ENCODE peak calls at places on chromosome 3, in seven cellular contexts. M is CD4-positive, alpha-beta memory T cell; Q is upper lobe of right lung; S is mammary epithelial cell; R is A549; U is psoas muscle; J is neural progenitor cell. V is an unnamed sample.

GRCh38 chr3:58691997-58692396 is 25.4 kb upstream of the FAM3D start:
- DNase-seq in R (peak), S (peak), J (peak), U (no peak), Q (no peak), M (no peak), V (no peak)

GRCh38 chr3:174125267-174125844 is 727.8 kb downstream of the NLGN1 start:
- DNase-seq in R (no peak), J (peak), M (no peak), U (no peak), S (peak), Q (no peak), V (no peak)

GRCh38 chr3:127218457-127218922 is 25.6 kb downstream of the PRR23E start:
- DNase-seq in U (no peak), M (no peak), Q (no peak), J (no peak), R (no peak), S (no peak), V (no peak)

GRCh38 chr3:177599331-177599730 is 402.0 kb upstream of the TBL1XR1 start:
- DNase-seq in Q (no peak), J (no peak), S (peak), R (no peak), U (no peak), M (no peak), V (no peak)

GRCh38 chr3:138761002-138761401 is 73.7 kb downstream of the PIK3CB start:
- DNase-seq in Q (no peak), S (no peak), R (no peak), U (no peak), M (no peak), J (no peak), V (no peak)

GRCh38 chr3:177478170-177478859 is 281.0 kb upstream of the TBL1XR1 start:
- DNase-seq in S (peak), J (no peak), U (no peak), R (peak), M (no peak), Q (no peak), V (no peak)

GRCh38 chr3:125322166-125322565 is 53.0 kb downstream of the ZNF148 start:
- DNase-seq in M (no peak), S (peak), J (no peak), U (peak), R (no peak), Q (no peak), V (no peak)

GRCh38 chr3:123194552-123194951 is 7.2 kb upstream of the SEC22A start:
- DNase-seq in M (no peak), Q (peak), U (no peak), J (peak), R (peak), S (no peak), V (no peak)

GRCh38 chr3:53705774-53706173 is 140.4 kb downstream of the CHDH start:
- DNase-seq in R (no peak), U (no peak), Q (no peak), J (no peak), M (no peak), S (no peak), V (no peak)

GRCh38 chr3:137105277-137105977 is 147.6 kb downstream of the IL20RB start:
- DNase-seq in S (peak), R (peak), U (no peak), J (peak), Q (no peak), M (peak), V (no peak)

GRCh38 chr3:181728470-181728869 is 16.7 kb downstream of the SOX2 start:
- DNase-seq in Q (no peak), U (no peak), J (no peak), S (no peak), M (no peak), R (no peak), V (no peak)

GRCh38 chr3:193190387-193190786 is 50.6 kb upstream of the PLAAT1 start:
- DNase-seq in R (peak), U (no peak), J (peak), S (peak), M (no peak), Q (no peak), V (no peak)

GRCh38 chr3:105866656-105867653 is 1.9 kb downstream of the CBLB start:
- DNase-seq in J (peak), M (peak), R (no peak), S (peak), U (peak), Q (no peak), V (no peak)

GRCh38 chr3:13124631-13125030 is 51.4 kb upstream of the IQSEC1 start:
- DNase-seq in M (no peak), U (no peak), J (no peak), S (no peak), R (no peak), Q (peak), V (no peak)

GRCh38 chr3:60552581-60552980 is 698.7 kb downstream of the FHIT start:
- DNase-seq in U (no peak), J (no peak), S (peak), R (no peak), Q (no peak), M (no peak), V (no peak)

GRCh38 chr3:157134620-157135191 is 25.2 kb downstream of the CCNL1 start:
- DNase-seq in J (no peak), R (no peak), S (no peak), M (no peak), Q (no peak), U (peak), V (no peak)

GRCh38 chr3:184761120-184761841 is 49.4 kb upstream of the MAGEF1 start:
- DNase-seq in M (no peak), U (no peak), S (no peak), Q (no peak), J (no peak), R (no peak), V (no peak)

GRCh38 chr3:124781706-124782376 is 51.6 kb downstream of the UMPS start:
- DNase-seq in S (no peak), R (no peak), J (no peak), M (no peak), Q (no peak), U (peak), V (no peak)

GRCh38 chr3:27607370-27607769 is 114.8 kb downstream of the EOMES start:
- DNase-seq in J (peak), M (no peak), S (peak), Q (no peak), U (no peak), R (peak), V (no peak)

GRCh38 chr3:127894461-127894860 is 20.6 kb upstream of the KBTBD12 start:
- DNase-seq in U (no peak), R (no peak), J (no peak), M (no peak), Q (no peak), S (no peak), V (no peak)

GRCh38 chr3:42134867-42135464 is 43.8 kb downstream of the TRAK1 start:
- DNase-seq in R (no peak), J (no peak), Q (no peak), S (peak), U (no peak), M (no peak), V (no peak)

GRCh38 chr3:186815490-186815889 is 9.2 kb upstream of the RFC4 start:
- DNase-seq in J (no peak), Q (no peak), R (peak), S (peak), M (no peak), U (no peak), V (no peak)

GRCh38 chr3:3998140-3998977 is 199.1 kb downstream of the LRRN1 start:
- DNase-seq in S (peak), U (no peak), J (peak), R (peak), Q (no peak), M (peak), V (no peak)

GRCh38 chr3:79534732-79535131 is 233.1 kb downstream of the ROBO1 start:
- DNase-seq in M (no peak), R (peak), J (no peak), Q (no peak), S (no peak), U (no peak), V (no peak)

GRCh38 chr3:87041191-87041590 is 50.2 kb upstream of the VGLL3 start:
- DNase-seq in J (no peak), S (no peak), M (no peak), U (no peak), R (no peak), Q (no peak), V (no peak)

GRCh38 chr3:107969994-107970896 is 120.6 kb downstream of the CD47 start:
- DNase-seq in U (no peak), M (no peak), J (no peak), S (peak), Q (no peak), R (peak), V (no peak)

GRCh38 chr3:151216641-151217040 is 13.6 kb upstream of the GPR171 start:
- DNase-seq in U (no peak), M (no peak), Q (no peak), J (no peak), R (no peak), S (no peak), V (no peak)

GRCh38 chr3:194832346-194833104 is 146.8 kb downstream of the FAM43A start:
- DNase-seq in Q (no peak), U (no peak), J (no peak), M (no peak), S (no peak), R (no peak), V (no peak)

GRCh38 chr3:129245141-129245540 is 4.3 kb upstream of the COPG1 start:
- DNase-seq in J (no peak), U (no peak), Q (no peak), M (no peak), R (peak), S (peak), V (no peak)

GRCh38 chr3:175851541-175851940 is 992.4 kb downstream of the NAALADL2 start:
- DNase-seq in Q (no peak), R (no peak), M (no peak), U (no peak), S (no peak), J (no peak), V (no peak)

GRCh38 chr3:67724434-67724833 is 70.0 kb upstream of the SUCLG2 start:
- DNase-seq in Q (no peak), M (no peak), R (no peak), J (no peak), U (no peak), S (no peak), V (no peak)

GRCh38 chr3:46866032-46866595 is 2.9 kb upstream of the MYL3 start:
- DNase-seq in J (no peak), M (no peak), S (no peak), Q (no peak), R (no peak), U (peak), V (no peak)

GRCh38 chr3:32089476-32089875 is 16.9 kb upstream of the GPD1L start:
- DNase-seq in M (no peak), S (no peak), J (no peak), U (no peak), Q (no peak), R (no peak), V (no peak)

GRCh38 chr3:74057169-74057568 is 432.4 kb upstream of the PDZRN3 start:
- DNase-seq in U (no peak), M (no peak), S (no peak), Q (no peak), J (no peak), R (no peak), V (no peak)

GRCh38 chr3:74059301-74059700 is 434.6 kb upstream of the PDZRN3 start:
- DNase-seq in M (no peak), S (no peak), J (no peak), Q (no peak), U (no peak), R (no peak), V (no peak)

GRCh38 chr3:74053970-74054369 is 429.2 kb upstream of the PDZRN3 start:
- DNase-seq in U (no peak), Q (no peak), R (no peak), J (no peak), M (no peak), S (no peak), V (no peak)

GRCh38 chr3:74055064-74055463 is 430.3 kb upstream of the PDZRN3 start:
- DNase-seq in S (no peak), J (no peak), U (no peak), M (no peak), R (no peak), Q (no peak), V (no peak)

GRCh38 chr3:74054566-74054965 is 429.8 kb upstream of the PDZRN3 start:
- DNase-seq in R (no peak), U (no peak), Q (no peak), J (no peak), M (no peak), S (no peak), V (no peak)
- H3K27ac ChIP-seq in R (no peak), U (no peak), Q (no peak), J (no peak), M (no peak), S (no peak), V (no peak)

GRCh38 chr3:10309736-10310135 is 11.2 kb downstream of the SEC13 start:
- DNase-seq in J (no peak), S (no peak), U (no peak), Q (no peak), R (no peak), M (no peak), V (no peak)
- H3K27ac ChIP-seq in J (peak), S (no peak), U (no peak), Q (no peak), R (no peak), M (no peak), V (no peak)

DNA sequence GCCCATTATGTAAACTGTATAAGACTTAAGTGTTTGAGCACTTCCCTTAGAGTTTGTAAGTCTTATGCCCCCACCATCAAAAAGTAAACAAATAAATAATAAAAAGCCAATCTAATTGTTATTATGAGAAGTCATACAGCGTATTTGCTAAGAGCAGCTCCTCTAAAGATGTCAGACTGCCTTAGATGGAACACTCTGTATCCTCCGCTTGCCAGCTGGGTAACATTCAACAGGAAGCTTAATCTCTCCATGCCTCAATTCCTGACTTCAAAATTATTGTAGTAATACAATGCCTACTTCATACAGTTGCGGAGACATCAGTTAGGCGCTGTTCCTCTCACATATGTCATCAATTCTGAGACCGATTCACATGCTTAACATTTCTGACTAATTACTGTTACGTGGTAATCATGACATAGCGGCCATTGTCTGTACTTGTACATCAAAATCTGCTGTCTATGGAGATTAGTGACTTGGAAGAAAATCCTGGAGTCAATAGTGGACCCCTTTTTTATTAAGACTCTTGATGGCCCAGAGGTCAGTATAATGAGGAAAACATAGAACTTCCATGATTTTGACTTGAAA is 417.7 kb downstream of the LPP start:
- DNase-seq in J (no peak), R (no peak), S (no peak), M (no peak), Q (no peak), U (no peak), V (no peak)
- H3K27ac ChIP-seq in J (no peak), R (no peak), S (no peak), M (no peak), Q (no peak), U (no peak), V (no peak)

GRCh38 chr3:45012577-45012976 is 13.5 kb upstream of the CLEC3B start:
- DNase-seq in S (no peak), Q (no peak), R (no peak), J (no peak), M (no peak), U (no peak), V (no peak)

GRCh38 chr3:45009868-45010267 is 16.2 kb upstream of the CLEC3B start:
- DNase-seq in S (no peak), M (no peak), R (no peak), Q (no peak), J (no peak), U (no peak), V (no peak)

GRCh38 chr3:45011756-45012441 is 14.2 kb upstream of the CLEC3B start:
- DNase-seq in J (no peak), Q (peak), S (peak), M (no peak), R (no peak), U (peak), V (no peak)

GRCh38 chr3:45008117-45008516 is 18.0 kb upstream of the CLEC3B start:
- DNase-seq in J (no peak), M (no peak), U (no peak), Q (no peak), S (peak), R (no peak), V (no peak)

DNA sequence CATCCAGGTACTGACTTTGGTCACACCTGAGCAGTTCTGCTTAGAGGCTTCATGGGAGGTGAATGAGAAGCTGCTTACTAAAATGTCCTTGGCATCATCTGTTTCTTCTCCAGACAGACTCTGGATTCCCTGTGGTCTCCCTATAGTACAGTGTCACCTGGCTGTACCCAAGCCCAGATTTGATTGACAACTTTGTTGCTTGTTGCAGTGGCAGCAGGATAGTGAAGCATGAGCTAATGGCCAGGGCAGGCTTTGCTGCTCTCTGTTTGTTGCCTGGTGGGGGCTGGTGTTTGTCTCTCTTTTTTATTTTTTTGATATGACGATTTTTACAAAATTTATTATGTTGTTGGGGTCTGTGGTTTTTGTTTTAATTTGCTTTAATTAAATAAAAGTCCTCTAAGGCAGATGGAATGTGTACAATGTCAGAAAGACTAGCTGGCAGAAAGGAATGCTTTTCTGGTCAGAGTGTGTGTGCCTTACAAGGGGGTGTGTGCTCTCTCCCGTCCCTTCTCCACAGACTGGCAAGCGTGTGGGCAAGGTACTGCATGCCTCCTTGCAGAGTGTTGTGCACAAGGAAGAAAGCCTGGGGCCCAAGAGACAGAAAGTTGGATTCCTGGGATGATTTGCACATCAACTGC is 15.3 kb upstream of the CLEC3B start:
- DNase-seq in S (peak), Q (no peak), M (no peak), J (no peak), U (no peak), R (no peak), V (no peak)
- H3K27ac ChIP-seq in S (peak), Q (peak), M (no peak), J (no peak), U (peak), R (no peak), V (peak)

DNA sequence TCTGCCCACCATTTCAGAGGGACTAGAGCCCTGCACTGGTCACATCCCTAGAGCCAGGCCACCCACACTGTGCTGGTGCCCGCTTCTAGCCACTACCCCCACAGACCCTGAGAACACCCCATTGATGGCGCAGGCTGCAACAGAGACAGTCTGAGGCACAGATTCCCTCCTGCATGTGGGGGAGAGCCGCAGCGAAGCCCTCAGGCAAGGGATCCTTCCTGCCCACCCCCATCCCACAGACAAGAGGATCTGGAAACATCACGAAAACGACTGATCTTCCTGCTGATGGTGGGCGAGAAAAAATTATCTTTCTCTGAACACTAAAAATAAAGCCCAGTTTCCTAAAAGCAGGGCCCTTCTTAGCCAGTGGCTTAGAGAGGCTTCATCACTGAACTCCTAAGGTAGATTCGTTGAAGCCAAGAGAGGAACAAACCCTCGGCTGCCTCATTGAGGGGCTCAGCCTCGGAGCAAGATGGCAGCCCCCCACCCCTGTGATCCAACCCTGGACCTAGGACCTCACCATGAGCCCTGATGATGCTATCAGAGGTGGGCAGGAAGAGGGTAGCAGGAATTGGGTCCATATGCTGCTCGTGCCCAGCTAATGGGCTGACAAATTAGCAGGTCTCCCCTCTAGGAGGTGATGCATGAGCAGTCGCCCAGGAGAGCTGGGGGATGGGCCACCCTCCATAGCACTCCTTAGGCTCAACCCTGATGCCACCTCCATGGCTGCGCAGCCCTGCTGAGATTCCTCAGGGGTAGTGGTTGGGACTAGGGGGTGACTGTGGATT is 54.5 kb downstream of the CACNA2D2 start:
- DNase-seq in Q (no peak), R (no peak), M (no peak), S (no peak), J (no peak), U (no peak), V (peak)
- H3K27ac ChIP-seq in Q (peak), R (no peak), M (peak), S (no peak), J (no peak), U (no peak), V (peak)

GRCh38 chr3:55157736-55158135 is 229.9 kb upstream of the LRTM1 start:
- DNase-seq in M (no peak), R (no peak), Q (no peak), S (no peak), U (no peak), J (no peak), V (no peak)

GRCh38 chr3:55159711-55160110 is 231.9 kb upstream of the LRTM1 start:
- DNase-seq in R (no peak), M (no peak), U (no peak), J (no peak), S (no peak), Q (no peak), V (no peak)

GRCh38 chr3:55159016-55159415 is 231.2 kb upstream of the LRTM1 start:
- DNase-seq in J (no peak), U (no peak), M (no peak), R (no peak), S (no peak), Q (no peak), V (no peak)

GRCh38 chr3:55158345-55158744 is 230.5 kb upstream of the LRTM1 start:
- DNase-seq in Q (no peak), J (no peak), M (no peak), S (no peak), R (no peak), U (no peak), V (no peak)

GRCh38 chr3:55156851-55157650 is 229.2 kb upstream of the LRTM1 start:
- DNase-seq in R (no peak), M (no peak), Q (no peak), J (no peak), U (no peak), S (no peak), V (no peak)
- H3K27ac ChIP-seq in R (no peak), M (no peak), Q (no peak), J (no peak), U (no peak), S (no peak), V (no peak)

GRCh38 chr3:115100806-115101205 is 46.3 kb downstream of the ZBTB20 start:
- DNase-seq in Q (no peak), M (no peak), R (no peak), U (no peak), S (no peak), J (no peak), V (no peak)
- H3K27ac ChIP-seq in Q (peak), M (no peak), R (no peak), U (peak), S (no peak), J (no peak), V (peak)

V was measured in caudate nucleus.